ENCODE peak calls at places on chromosomes 4 and X, in ten cellular contexts. X is AG09309, D is foreskin fibroblast, U is AG04449, W is cardiac fibroblast, F is heart right ventricle, P is H1, Q is endodermal cell, Z is lower lobe of right lung, G is right atrium auricular region. K is an unnamed sample.

GRCh38 chr4:6275898-6276563 is 6.4 kb downstream of the WFS1 start:
- DNase-seq in X (no peak), D (no peak), U (no peak), W (no peak), F (peak; percentile 31), P (no peak), Q (no peak), Z (no peak), G (no peak), K (no peak)

GRCh38 chrX:112746812-112747630 is 67.3 kb upstream of the LHFPL1 start:
- DNase-seq in X (no peak), D (no peak), U (no peak), W (no peak), F (no peak), P (no peak), Q (no peak), Z (no peak), G (no peak), K (no peak)

GRCh38 chrX:69556094-69557011 is 52.2 kb downstream of the NALF2 start:
- DNase-seq in X (no peak), D (no peak), U (no peak), W (peak; percentile 48), F (no peak), P (peak; percentile 52), Q (peak; percentile 85), Z (no peak), G (no peak), K (peak; percentile 23)

GRCh38 chr4:83197555-83198235 is 83.2 kb upstream of the PLAC8 start:
- DNase-seq in X (no peak), D (no peak), U (no peak), W (no peak), F (no peak), P (no peak), Q (peak; percentile 78), Z (peak; percentile 70), G (peak; percentile 66), K (no peak)

GRCh38 chr4:128525387-128525786 is 237.8 kb upstream of the PGRMC2 start:
- DNase-seq in X (no peak), D (peak; percentile 66), U (no peak), W (peak; percentile 86), F (no peak), P (no peak), Q (no peak), Z (no peak), G (no peak), K (no peak)

GRCh38 chr4:56082809-56083208 is 134.1 kb downstream of the CEP135 start:
- DNase-seq in X (no peak), D (no peak), U (no peak), W (no peak), F (no peak), P (no peak), Q (no peak), Z (no peak), G (no peak), K (no peak)

GRCh38 chrX:108468486-108468885 is 28.8 kb downstream of the COL4A5 start:
- DNase-seq in X (no peak), D (peak; percentile 29), U (peak; percentile 14), W (peak; percentile 51), F (no peak), P (no peak), Q (no peak), Z (no peak), G (no peak), K (no peak)

GRCh38 chr4:118585015-118585414 is 100.2 kb upstream of the METTL14 start:
- DNase-seq in X (no peak), D (no peak), U (no peak), W (no peak), F (no peak), P (no peak), Q (no peak), Z (no peak), G (no peak), K (no peak)

GRCh38 chr4:110165382-110166285 is 32.8 kb downstream of the ELOVL6 start:
- DNase-seq in X (peak; percentile 38), D (peak; percentile 78), U (no peak), W (peak; percentile 84), F (no peak), P (no peak), Q (no peak), Z (no peak), G (no peak), K (no peak)

GRCh38 chr4:110171981-110172380 is 26.4 kb downstream of the ELOVL6 start:
- DNase-seq in X (no peak), D (no peak), U (no peak), W (no peak), F (no peak), P (no peak), Q (no peak), Z (no peak), G (no peak), K (no peak)

GRCh38 chr4:110175634-110176033 is 22.8 kb downstream of the ELOVL6 start:
- DNase-seq in X (no peak), D (peak; percentile 66), U (no peak), W (peak; percentile 29), F (no peak), P (no peak), Q (no peak), Z (no peak), G (no peak), K (no peak)

GRCh38 chr4:110172972-110173371 is 25.4 kb downstream of the ELOVL6 start:
- DNase-seq in X (no peak), D (no peak), U (no peak), W (no peak), F (no peak), P (no peak), Q (no peak), Z (no peak), G (no peak), K (no peak)

GRCh38 chr4:110170861-110171260 is 27.6 kb downstream of the ELOVL6 start:
- DNase-seq in X (no peak), D (no peak), U (no peak), W (no peak), F (no peak), P (no peak), Q (peak; percentile 69), Z (no peak), G (no peak), K (no peak)
- TF ChIP-seq CTCF in X (no peak), D (no peak), U (no peak), W (no peak), F (no peak), P (peak; percentile 3), Q (peak; percentile 63), Z (no peak), G (no peak), K (peak; percentile 12)

DNA sequence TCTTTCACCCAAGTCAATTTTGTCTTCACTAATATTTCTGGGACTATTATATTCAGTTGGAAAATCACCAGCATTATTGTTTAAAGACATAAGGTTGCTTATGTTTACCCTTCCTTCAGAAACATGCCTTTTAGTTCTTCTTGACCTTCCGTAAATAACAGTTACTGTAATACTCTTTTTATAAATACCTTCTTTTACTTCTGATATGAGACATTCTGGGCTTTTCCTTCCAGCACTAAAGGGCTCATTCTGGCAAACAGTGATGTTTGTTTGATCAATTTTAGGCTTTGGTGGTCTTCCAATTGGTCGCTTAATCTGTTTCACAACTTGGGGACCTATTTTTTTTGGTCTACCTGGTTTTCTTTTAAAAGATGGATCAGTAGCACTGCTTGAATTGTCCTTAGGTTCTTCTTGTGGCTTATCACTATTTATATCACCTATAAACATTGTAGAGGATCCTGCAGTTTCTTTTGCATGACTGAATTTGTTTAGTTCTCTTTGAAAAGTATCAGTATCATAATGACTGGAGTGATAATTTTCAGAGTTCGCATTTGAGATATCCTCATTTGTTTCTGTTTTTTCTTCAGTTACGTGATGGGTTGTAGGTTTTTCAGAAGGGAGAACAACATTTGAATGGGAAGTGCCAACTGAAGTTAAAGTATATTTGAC is 64.8 kb downstream of the NCAPG start:
- DNase-seq in X (no peak), D (no peak), U (no peak), W (no peak), F (no peak), P (no peak), Q (no peak), Z (no peak), G (no peak), K (no peak)
- H3K4me3 ChIP-seq in X (no peak overlapping the region), D (no peak overlapping the region), U (no peak overlapping the region), W (no peak overlapping the region), F (no peak overlapping the region), P (no peak overlapping the region), Q (no peak overlapping the region), Z (no peak overlapping the region), G (no peak overlapping the region), K (no peak overlapping the region)

GRCh38 chr4:12724520-12724919 is 759.6 kb downstream of the RAB28 start:
- DNase-seq in X (no peak), D (no peak), U (no peak), W (peak; percentile 23), F (no peak), P (no peak), Q (no peak), Z (no peak), G (no peak), K (no peak)

GRCh38 chr4:12723849-12724447 is 760.2 kb downstream of the RAB28 start:
- DNase-seq in X (no peak), D (no peak), U (no peak), W (peak; percentile 20), F (peak; percentile 12), P (no peak), Q (peak; percentile 82), Z (no peak), G (no peak), K (no peak)

GRCh38 chr4:12734586-12734985 is 749.6 kb downstream of the RAB28 start:
- DNase-seq in X (no peak), D (no peak), U (no peak), W (no peak), F (no peak), P (no peak), Q (no peak), Z (no peak), G (no peak), K (no peak)

DNA sequence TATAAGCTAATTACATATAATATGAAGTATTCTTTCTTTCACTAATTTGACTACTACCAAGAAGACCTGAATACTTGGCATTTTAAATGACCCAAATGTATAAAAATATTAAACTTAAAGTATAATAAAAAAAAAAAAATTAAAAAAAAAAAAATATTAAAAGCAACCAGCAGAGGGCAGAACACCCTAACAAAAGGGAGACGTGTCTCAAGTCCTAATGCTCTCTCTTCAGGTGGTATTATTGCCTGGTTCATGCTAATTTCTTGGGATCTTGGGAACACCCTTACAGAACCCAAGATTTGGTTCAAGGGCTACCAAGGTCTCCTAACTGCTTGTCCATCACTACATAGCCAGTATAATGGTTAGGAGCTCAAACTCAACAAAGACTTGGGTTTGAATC is 754.8 kb downstream of the RAB28 start:
- DNase-seq in X (no peak), D (peak; percentile 4), U (no peak), W (peak; percentile 51), F (no peak), P (no peak), Q (no peak), Z (no peak), G (no peak), K (no peak)
- TF ChIP-seq CTCF in X (peak; percentile 40), D (peak; percentile 26), U (peak; percentile 24), W (peak; percentile 28), F (peak; percentile 37), P (no peak), Q (peak; percentile 83), Z (peak; percentile 27), G (peak; percentile 31), K (peak; percentile 49)

DNA sequence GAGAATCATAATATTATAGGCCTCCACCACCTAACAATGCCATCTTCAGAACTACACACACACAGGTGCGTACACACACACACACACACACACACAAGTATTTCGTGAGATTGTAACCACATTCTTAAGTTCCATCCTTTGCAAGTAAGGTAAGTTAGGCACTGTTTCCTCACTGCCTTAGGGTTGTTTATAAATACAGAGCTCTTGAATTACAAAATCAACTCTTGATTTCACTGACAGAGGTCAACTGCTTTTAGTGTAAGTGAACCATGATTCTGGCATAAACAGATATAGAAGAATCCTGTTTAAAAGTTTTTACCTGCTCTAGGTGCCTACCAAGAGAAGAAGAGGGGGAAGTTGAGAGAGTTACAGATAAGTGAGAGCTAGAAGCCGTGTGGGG is 166.1 kb downstream of the DMD start:
- DNase-seq in X (no peak), D (no peak), U (no peak), W (no peak), F (no peak), P (no peak), Q (no peak), Z (no peak), G (no peak), K (no peak)
- H3K4me3 ChIP-seq in X (no peak overlapping the region), D (no peak overlapping the region), U (no peak overlapping the region), W (no peak overlapping the region), F (no peak overlapping the region), P (no peak overlapping the region), Q (no peak overlapping the region), Z (no peak overlapping the region), G (no peak overlapping the region), K (no peak overlapping the region)